ENCODE peak calls at places on chromosomes 6 and 20, in eight cellular contexts. One of them, this sample, is unnamed.

GRCh38 chr6:99605074-99605726 is 1.4 kb upstream of the PRDM13 start:
- DNase-seq in PC-3: no peak
- DNase-seq in HCT116: no peak
- DNase-seq in astrocyte: no peak
- DNase-seq in MM.1S: no peak
- DNase-seq in fibroblast of lung: no peak
- DNase-seq in PC-9: no peak
- DNase-seq in neural progenitor cell: peak; percentile 75
- DNase-seq in this sample: no peak

GRCh38 chr6:2970753-2971419 is 481 bp downstream of the SERPINB6 start:
- DNase-seq in MM.1S: peak; percentile 22
- DNase-seq in astrocyte: peak; percentile 42
- DNase-seq in fibroblast of lung: peak; percentile 56
- DNase-seq in neural progenitor cell: peak; percentile 64
- DNase-seq in HCT116: no peak
- DNase-seq in PC-9: peak; percentile 60
- DNase-seq in PC-3: peak; percentile 58
- DNase-seq in this sample: no peak

GRCh38 chr20:20491110-20491783 is 123.3 kb downstream of the INSM1 start:
- DNase-seq in neural progenitor cell: no peak
- DNase-seq in PC-3: peak; percentile 24
- DNase-seq in astrocyte: peak; percentile 83
- DNase-seq in fibroblast of lung: peak; percentile 85
- DNase-seq in PC-9: no peak
- DNase-seq in HCT116: no peak
- DNase-seq in MM.1S: no peak
- DNase-seq in this sample: no peak

GRCh38 chr6:11632231-11632630 is 94.7 kb downstream of the TMEM170B start:
- DNase-seq in astrocyte: peak; percentile 57
- DNase-seq in PC-9: peak; percentile 82
- DNase-seq in neural progenitor cell: no peak
- DNase-seq in MM.1S: no peak
- DNase-seq in fibroblast of lung: peak; percentile 69
- DNase-seq in PC-3: peak; percentile 70
- DNase-seq in HCT116: peak; percentile 24
- DNase-seq in this sample: peak; percentile 52

GRCh38 chr6:153167026-153167891 is 36.2 kb upstream of the RGS17 start:
- DNase-seq in MM.1S: no peak
- DNase-seq in neural progenitor cell: no peak
- DNase-seq in HCT116: peak; percentile 82
- DNase-seq in astrocyte: peak; percentile 87
- DNase-seq in PC-9: no peak
- DNase-seq in fibroblast of lung: peak; percentile 90
- DNase-seq in PC-3: peak; percentile 83
- DNase-seq in this sample: peak; percentile 36

GRCh38 chr6:1614767-1615650 is 5.3 kb downstream of the FOXC1 start:
- DNase-seq in HCT116: no peak
- DNase-seq in astrocyte: no peak
- DNase-seq in PC-3: no peak
- DNase-seq in fibroblast of lung: no peak
- DNase-seq in MM.1S: no peak
- DNase-seq in PC-9: no peak
- DNase-seq in neural progenitor cell: peak; percentile 84
- DNase-seq in this sample: no peak

GRCh38 chr6:3911614-3912336 is 62.6 kb downstream of the FAM50B start:
- DNase-seq in fibroblast of lung: peak; percentile 93
- DNase-seq in PC-9: peak; percentile 87
- DNase-seq in neural progenitor cell: no peak
- DNase-seq in PC-3: peak; percentile 98
- DNase-seq in HCT116: peak; percentile 48
- DNase-seq in MM.1S: no peak
- DNase-seq in astrocyte: peak; percentile 89
- DNase-seq in this sample: peak; percentile 55

GRCh38 chr6:854405-855073 is 161.6 kb upstream of the EXOC2 start:
- DNase-seq in fibroblast of lung: no peak
- DNase-seq in PC-9: no peak
- DNase-seq in PC-3: no peak
- DNase-seq in astrocyte: no peak
- DNase-seq in HCT116: no peak
- DNase-seq in MM.1S: no peak
- DNase-seq in neural progenitor cell: no peak
- DNase-seq in this sample: no peak

GRCh38 chr20:17655865-17656489 is 26.1 kb downstream of the RRBP1 start:
- DNase-seq in MM.1S: no peak
- DNase-seq in neural progenitor cell: no peak
- DNase-seq in fibroblast of lung: peak; percentile 69
- DNase-seq in astrocyte: peak; percentile 59
- DNase-seq in PC-9: no peak
- DNase-seq in HCT116: no peak
- DNase-seq in PC-3: peak; percentile 73
- DNase-seq in this sample: no peak

GRCh38 chr6:72037006-72037405 is 150.7 kb downstream of the RIMS1 start:
- DNase-seq in fibroblast of lung: no peak
- DNase-seq in PC-9: no peak
- DNase-seq in neural progenitor cell: no peak
- DNase-seq in MM.1S: no peak
- DNase-seq in HCT116: no peak
- DNase-seq in PC-3: no peak
- DNase-seq in astrocyte: no peak
- DNase-seq in this sample: no peak

GRCh38 chr20:19757487-19757972 is 528 bp upstream of the RIN2 start:
- DNase-seq in PC-9: peak; percentile 79
- DNase-seq in neural progenitor cell: peak; percentile 86
- DNase-seq in MM.1S: peak; percentile 27
- DNase-seq in PC-3: peak; percentile 71
- DNase-seq in fibroblast of lung: peak; percentile 77
- DNase-seq in astrocyte: peak; percentile 64
- DNase-seq in HCT116: no peak
- DNase-seq in this sample: no peak

GRCh38 chr6:46251583-46252339 is 81.0 kb upstream of the ENPP5 start:
- DNase-seq in astrocyte: no peak
- DNase-seq in PC-9: no peak
- DNase-seq in MM.1S: no peak
- DNase-seq in HCT116: no peak
- DNase-seq in neural progenitor cell: no peak
- DNase-seq in PC-3: no peak
- DNase-seq in fibroblast of lung: no peak
- DNase-seq in this sample: no peak

GRCh38 chr6:21992178-21992967 is 304.5 kb downstream of the PRL start:
- DNase-seq in astrocyte: peak; percentile 83
- DNase-seq in MM.1S: no peak
- DNase-seq in neural progenitor cell: no peak
- DNase-seq in PC-9: peak; percentile 5
- DNase-seq in HCT116: no peak
- DNase-seq in PC-3: peak; percentile 64
- DNase-seq in fibroblast of lung: peak; percentile 89
- DNase-seq in this sample: no peak

GRCh38 chr6:21595265-21595950 is 1.9 kb downstream of the SOX4 start:
- DNase-seq in PC-3: peak; percentile 41
- DNase-seq in astrocyte: no peak
- DNase-seq in fibroblast of lung: no peak
- DNase-seq in MM.1S: peak; percentile 39
- DNase-seq in neural progenitor cell: peak; percentile 41
- DNase-seq in HCT116: no peak
- DNase-seq in PC-9: peak; percentile 40
- DNase-seq in this sample: no peak

GRCh38 chr6:168884050-168884645 is 369.5 kb downstream of the THBS2 start:
- DNase-seq in fibroblast of lung: no peak
- DNase-seq in PC-9: no peak
- DNase-seq in HCT116: no peak
- DNase-seq in PC-3: no peak
- DNase-seq in neural progenitor cell: no peak
- DNase-seq in astrocyte: no peak
- DNase-seq in MM.1S: no peak
- DNase-seq in this sample: no peak

GRCh38 chr6:86937219-86938079 is at the start of gene HTR1E:
- DNase-seq in neural progenitor cell: peak; percentile 70
- DNase-seq in fibroblast of lung: peak; percentile 19
- DNase-seq in MM.1S: peak; percentile 46
- DNase-seq in PC-9: peak; percentile 14
- DNase-seq in PC-3: peak; percentile 30
- DNase-seq in HCT116: peak; percentile 4
- DNase-seq in astrocyte: peak; percentile 8
- DNase-seq in this sample: no peak

GRCh38 chr6:118735320-118735719 is 83.9 kb upstream of the CEP85L start:
- DNase-seq in fibroblast of lung: no peak
- DNase-seq in neural progenitor cell: peak; percentile 58
- DNase-seq in MM.1S: no peak
- DNase-seq in astrocyte: no peak
- DNase-seq in PC-3: peak; percentile 28
- DNase-seq in PC-9: no peak
- DNase-seq in HCT116: no peak
- DNase-seq in this sample: no peak

GRCh38 chr20:9534025-9534424 is 19.6 kb downstream of the LAMP5 start:
- DNase-seq in fibroblast of lung: no peak
- DNase-seq in HCT116: no peak
- DNase-seq in PC-9: no peak
- DNase-seq in PC-3: no peak
- DNase-seq in MM.1S: no peak
- DNase-seq in astrocyte: no peak
- DNase-seq in neural progenitor cell: no peak
- DNase-seq in this sample: no peak

GRCh38 chr6:159056432-159056831 is 11.6 kb upstream of the TAGAP start:
- DNase-seq in PC-3: no peak
- DNase-seq in fibroblast of lung: no peak
- DNase-seq in neural progenitor cell: no peak
- DNase-seq in MM.1S: no peak
- DNase-seq in astrocyte: no peak
- DNase-seq in HCT116: no peak
- DNase-seq in PC-9: no peak
- DNase-seq in this sample: no peak

GRCh38 chr6:163531122-163531521 is 116.6 kb downstream of the QKI start:
- DNase-seq in neural progenitor cell: peak; percentile 21
- DNase-seq in MM.1S: no peak
- DNase-seq in PC-9: no peak
- DNase-seq in HCT116: no peak
- DNase-seq in astrocyte: no peak
- DNase-seq in PC-3: no peak
- DNase-seq in fibroblast of lung: no peak
- DNase-seq in this sample: no peak

GRCh38 chr6:116279232-116280160 is at the start of gene TSPYL1:
- DNase-seq in MM.1S: peak; percentile 98
- DNase-seq in fibroblast of lung: peak; percentile 95
- DNase-seq in neural progenitor cell: peak; percentile 99
- DNase-seq in HCT116: peak; percentile 92
- DNase-seq in PC-9: peak; percentile 93
- DNase-seq in astrocyte: peak; percentile 93
- DNase-seq in PC-3: peak; percentile 95
- DNase-seq in this sample: peak; percentile 69

GRCh38 chr6:116277124-116277523 is 2.6 kb downstream of the TSPYL1 start:
- DNase-seq in MM.1S: no peak
- DNase-seq in HCT116: no peak
- DNase-seq in fibroblast of lung: no peak
- DNase-seq in astrocyte: no peak
- DNase-seq in neural progenitor cell: no peak
- DNase-seq in PC-9: no peak
- DNase-seq in PC-3: no peak
- DNase-seq in this sample: no peak

GRCh38 chr6:116280161-116280959 is 630 bp upstream of the TSPYL1 start:
- DNase-seq in PC-3: no peak
- DNase-seq in PC-9: no peak
- DNase-seq in neural progenitor cell: no peak
- DNase-seq in HCT116: no peak
- DNase-seq in fibroblast of lung: no peak
- DNase-seq in astrocyte: no peak
- DNase-seq in MM.1S: no peak
- DNase-seq in this sample: no peak

GRCh38 chr6:116278853-116279231 is 888 bp downstream of the TSPYL1 start:
- DNase-seq in PC-9: no peak
- DNase-seq in MM.1S: no peak
- DNase-seq in neural progenitor cell: no peak
- DNase-seq in astrocyte: no peak
- DNase-seq in PC-3: no peak
- DNase-seq in fibroblast of lung: no peak
- DNase-seq in HCT116: no peak
- DNase-seq in this sample: no peak

GRCh38 chr6:116278478-116278822 is 1.3 kb downstream of the TSPYL1 start:
- DNase-seq in fibroblast of lung: no peak
- DNase-seq in MM.1S: no peak
- DNase-seq in PC-9: no peak
- DNase-seq in neural progenitor cell: no peak
- DNase-seq in astrocyte: no peak
- DNase-seq in PC-3: no peak
- DNase-seq in HCT116: no peak
- DNase-seq in this sample: no peak
- H3K27ac ChIP-seq in fibroblast of lung: peak overlapping the region; percentile 98
- H3K27ac ChIP-seq in MM.1S: peak overlapping the region; percentile 99
- H3K27ac ChIP-seq in PC-9: peak overlapping the region; percentile 86
- H3K27ac ChIP-seq in neural progenitor cell: no peak overlapping the region
- H3K27ac ChIP-seq in astrocyte: peak overlapping the region; percentile 97
- H3K27ac ChIP-seq in PC-3: no peak overlapping the region
- H3K27ac ChIP-seq in HCT116: no peak overlapping the region
- H3K27ac ChIP-seq in this sample: peak overlapping the region; percentile 97

GRCh38 chr6:149560736-149561135 is 5.4 kb upstream of the GINM1 start:
- DNase-seq in astrocyte: no peak
- DNase-seq in fibroblast of lung: no peak
- DNase-seq in neural progenitor cell: peak; percentile 34
- DNase-seq in MM.1S: no peak
- DNase-seq in PC-9: no peak
- DNase-seq in PC-3: peak; percentile 38
- DNase-seq in HCT116: peak; percentile 58
- DNase-seq in this sample: no peak
- TF ChIP-seq CTCF in astrocyte: peak; percentile 41
- TF ChIP-seq CTCF in fibroblast of lung: peak; percentile 38
- TF ChIP-seq CTCF in neural progenitor cell: peak; percentile 55
- TF ChIP-seq CTCF in MM.1S: peak; percentile 35
- TF ChIP-seq CTCF in PC-9: peak; percentile 65
- TF ChIP-seq CTCF in PC-3: peak; percentile 58
- TF ChIP-seq CTCF in HCT116: peak; percentile 61
- TF ChIP-seq CTCF in this sample: peak; percentile 50

GRCh38 chr20:41586784-41587183 is 31.4 kb downstream of the CHD6 start:
- DNase-seq in neural progenitor cell: no peak
- DNase-seq in fibroblast of lung: no peak
- DNase-seq in astrocyte: no peak
- DNase-seq in HCT116: no peak
- DNase-seq in MM.1S: no peak
- DNase-seq in PC-9: no peak
- DNase-seq in PC-3: no peak
- DNase-seq in this sample: no peak

GRCh38 chr20:41587523-41587922 is 30.7 kb downstream of the CHD6 start:
- DNase-seq in PC-3: no peak
- DNase-seq in astrocyte: peak; percentile 22
- DNase-seq in MM.1S: no peak
- DNase-seq in neural progenitor cell: no peak
- DNase-seq in fibroblast of lung: peak; percentile 35
- DNase-seq in HCT116: no peak
- DNase-seq in PC-9: no peak
- DNase-seq in this sample: no peak

GRCh38 chr20:41592516-41593192 is 25.5 kb downstream of the CHD6 start:
- DNase-seq in MM.1S: no peak
- DNase-seq in HCT116: no peak
- DNase-seq in astrocyte: no peak
- DNase-seq in neural progenitor cell: no peak
- DNase-seq in PC-3: no peak
- DNase-seq in fibroblast of lung: peak; percentile 18
- DNase-seq in PC-9: no peak
- DNase-seq in this sample: no peak

GRCh38 chr20:41587956-41588355 is 30.2 kb downstream of the CHD6 start:
- DNase-seq in neural progenitor cell: no peak
- DNase-seq in astrocyte: peak; percentile 86
- DNase-seq in PC-9: no peak
- DNase-seq in MM.1S: no peak
- DNase-seq in fibroblast of lung: peak; percentile 89
- DNase-seq in PC-3: peak; percentile 78
- DNase-seq in HCT116: no peak
- DNase-seq in this sample: peak; percentile 17
- H4K20me1 ChIP-seq in neural progenitor cell: peaks cover 21% of the 10 kb centered on the region
- H4K20me1 ChIP-seq in astrocyte: peaks cover 68% of the 10 kb centered on the region
- H4K20me1 ChIP-seq in PC-9: peaks cover 17% of the 10 kb centered on the region
- H4K20me1 ChIP-seq in MM.1S: no peaks in the 10 kb centered on the region
- H4K20me1 ChIP-seq in fibroblast of lung: no peaks in the 10 kb centered on the region
- H4K20me1 ChIP-seq in PC-3: peaks cover 21% of the 10 kb centered on the region
- H4K20me1 ChIP-seq in HCT116: no peaks in the 10 kb centered on the region
- H4K20me1 ChIP-seq in this sample: no peaks in the 10 kb centered on the region

GRCh38 chr6:41028618-41029486 is 10.2 kb downstream of the UNC5CL start:
- DNase-seq in astrocyte: no peak
- DNase-seq in HCT116: no peak
- DNase-seq in MM.1S: no peak
- DNase-seq in neural progenitor cell: peak; percentile 32
- DNase-seq in fibroblast of lung: no peak
- DNase-seq in PC-9: no peak
- DNase-seq in PC-3: no peak
- DNase-seq in this sample: no peak
- H3K27ac ChIP-seq in astrocyte: no peak overlapping the region
- H3K27ac ChIP-seq in HCT116: no peak overlapping the region
- H3K27ac ChIP-seq in MM.1S: no peak overlapping the region
- H3K27ac ChIP-seq in neural progenitor cell: no peak overlapping the region
- H3K27ac ChIP-seq in fibroblast of lung: no peak overlapping the region
- H3K27ac ChIP-seq in PC-9: no peak overlapping the region
- H3K27ac ChIP-seq in PC-3: peak overlapping the region; percentile 31
- H3K27ac ChIP-seq in this sample: peak overlapping the region; percentile 44